ENCODE peak calls at places on chromosomes 16 and 17, in six cellular contexts. Z is T follicular helper cell; H is fibroblast of pulmonary artery; O is CD8-positive, alpha-beta T cell; S is NCI-H1048; A is CD4-positive, alpha-beta memory T cell. I is an unnamed sample.

GRCh38 chr17:18191967-18192366 is 8.3 kb downstream of the ALKBH5 start:
- DNase-seq in Z (no peak), S (no peak), A (no peak), H (no peak), O (no peak), I (no peak)

GRCh38 chr17:17062866-17063265 is 20.6 kb downstream of the MPRIP start:
- DNase-seq in A (no peak), S (no peak), O (no peak), Z (no peak), H (no peak), I (no peak)

GRCh38 chr17:56297142-56297541 is 143.9 kb downstream of the ANKFN1 start:
- DNase-seq in Z (no peak), O (no peak), A (no peak), S (no peak), H (no peak), I (no peak)

GRCh38 chr16:56357765-56358322 is 67.5 kb downstream of the AMFR start:
- DNase-seq in Z (no peak), H (no peak), S (no peak), A (no peak), O (peak), I (peak)

GRCh38 chr17:77957215-77957868 is 1.2 kb upstream of the TNRC6C start:
- DNase-seq in A (no peak), Z (no peak), H (peak), S (no peak), O (peak), I (no peak)

GRCh38 chr17:1577186-1577585 is 14.6 kb upstream of the PITPNA start:
- DNase-seq in Z (no peak), S (no peak), A (no peak), O (no peak), H (peak), I (no peak)

GRCh38 chr16:31215287-31216115 is 1.4 kb downstream of the PYDC1 start:
- DNase-seq in Z (no peak), H (peak), S (no peak), A (no peak), O (no peak), I (peak)

GRCh38 chr16:19162085-19162484 is 6.0 kb upstream of the SYT17 start:
- DNase-seq in H (no peak), S (no peak), Z (no peak), A (no peak), O (no peak), I (no peak)

GRCh38 chr17:17129466-17129865 is 76.7 kb downstream of the PLD6 start:
- DNase-seq in H (no peak), Z (no peak), S (no peak), A (no peak), O (no peak), I (no peak)

GRCh38 chr17:50993544-50993943 is 127.1 kb downstream of the SPAG9 start:
- DNase-seq in S (no peak), O (no peak), H (no peak), Z (no peak), A (no peak), I (no peak)

GRCh38 chr16:68400083-68400923 is 48.0 kb downstream of the SMPD3 start:
- DNase-seq in Z (no peak), H (no peak), A (no peak), S (no peak), O (no peak), I (no peak)

GRCh38 chr17:1718362-1719165 is 5.9 kb upstream of the WDR81 start:
- DNase-seq in H (no peak), S (no peak), A (no peak), O (no peak), Z (no peak), I (no peak)

GRCh38 chr16:85901110-85901509 is 2.1 kb downstream of the IRF8 start:
- DNase-seq in A (no peak), O (no peak), H (no peak), Z (no peak), S (no peak), I (no peak)

GRCh38 chr16:10878644-10879498 is 1.9 kb downstream of the CIITA start:
- DNase-seq in O (no peak), S (no peak), Z (no peak), H (peak), A (peak), I (no peak)

GRCh38 chr17:73776978-73777567 is 132.8 kb upstream of the SDK2 start:
- DNase-seq in O (no peak), H (no peak), Z (no peak), S (no peak), A (no peak), I (no peak)

GRCh38 chr16:50473375-50473945 is 74.7 kb upstream of the NKD1 start:
- DNase-seq in A (no peak), S (no peak), H (peak), Z (no peak), O (no peak), I (no peak)

GRCh38 chr17:64326030-64326419 is 63.0 kb upstream of the TEX2 start:
- DNase-seq in Z (no peak), O (no peak), H (no peak), A (no peak), S (no peak), I (no peak)

GRCh38 chr17:32783602-32784001 is 93.3 kb downstream of the MYO1D start:
- DNase-seq in Z (no peak), H (peak), O (no peak), A (peak), S (peak), I (peak)

GRCh38 chr17:18963126-18964017 is 11.4 kb downstream of the SLC5A10 start:
- DNase-seq in H (no peak), A (no peak), Z (no peak), S (no peak), O (no peak), I (no peak)

GRCh38 chr17:61338000-61338864 is 61.4 kb upstream of the TBX2 start:
- DNase-seq in H (peak), A (no peak), O (no peak), Z (no peak), S (no peak), I (no peak)

GRCh38 chr17:77899494-77899893 is 59.0 kb upstream of the TNRC6C start:
- DNase-seq in H (no peak), S (no peak), A (no peak), O (no peak), Z (no peak), I (no peak)

GRCh38 chr17:35539659-35540026 is 2.2 kb upstream of the SLFN12L start:
- DNase-seq in A (no peak), O (no peak), H (no peak), Z (no peak), S (no peak), I (no peak)

GRCh38 chr16:29804455-29805231 is 1.7 kb upstream of the MAZ start:
- DNase-seq in A (no peak), O (no peak), H (no peak), S (no peak), Z (no peak), I (no peak)

GRCh38 chr17:56173958-56174357 is 20.7 kb downstream of the ANKFN1 start:
- DNase-seq in S (no peak), Z (no peak), H (no peak), O (no peak), A (no peak), I (no peak)

GRCh38 chr17:39064374-39064773 is 87.1 kb downstream of the PLXDC1 start:
- DNase-seq in A (no peak), O (no peak), Z (no peak), S (no peak), H (peak), I (no peak)

GRCh38 chr16:64242510-64242909 is 879.4 kb downstream of the CDH11 start:
- DNase-seq in H (no peak), S (no peak), A (no peak), O (no peak), Z (no peak), I (no peak)

GRCh38 chr17:17179371-17179827 is 26.7 kb downstream of the PLD6 start:
- DNase-seq in H (no peak), S (no peak), A (peak), Z (no peak), O (peak), I (no peak)

GRCh38 chr17:47693667-47694017 is 319 bp upstream of the TBKBP1 start:
- DNase-seq in A (no peak), S (no peak), O (no peak), Z (no peak), H (no peak), I (no peak)

GRCh38 chr17:40793800-40794199 is 6.0 kb downstream of the KRT28 start:
- DNase-seq in A (no peak), S (no peak), H (no peak), O (no peak), Z (no peak), I (no peak)

GRCh38 chr16:53549970-53550406 is 47.0 kb upstream of the AKTIP start:
- DNase-seq in H (peak), Z (peak), A (peak), O (peak), S (peak), I (peak)

I was measured in T-cell.